ENCODE peak calls at places on chromosome X, in six cellular contexts. Y is mesenchymal stem cell, P is uterus, H is lung, X is thoracic aorta, S is GM23248. R is an unnamed sample.

GRCh38 chrX:46547857-46548256 is 2.6 kb upstream of the ZNF674 start:
- DNase-seq in Y (peak; percentile 72), P (no peak), H (no peak), X (no peak), S (peak; percentile 78), R (peak; percentile 37)

GRCh38 chrX:88604433-88605221 is 142.4 kb upstream of the CPXCR1 start:
- DNase-seq in Y (no peak), P (no peak), H (no peak), X (no peak), S (no peak), R (no peak)

GRCh38 chrX:23008431-23009099 is 8.8 kb downstream of the DDX53 start:
- DNase-seq in Y (peak; percentile 40), P (no peak), H (no peak), X (no peak), S (peak; percentile 56), R (no peak)

GRCh38 chrX:109914114-109914849 is 88.6 kb upstream of the TMEM164 start:
- DNase-seq in Y (no peak), P (no peak), H (no peak), X (no peak), S (no peak), R (no peak)

GRCh38 chrX:37765507-37765906 is 14.4 kb upstream of the CYBB start:
- DNase-seq in Y (no peak), P (no peak), H (no peak), X (no peak), S (no peak), R (no peak)

GRCh38 chrX:155028749-155029360 is 2.2 kb downstream of the FUNDC2 start:
- DNase-seq in Y (peak; percentile 73), P (no peak), H (no peak), X (no peak), S (peak; percentile 60), R (no peak)

GRCh38 chrX:10781847-10782530 is 161.6 kb upstream of the MID1 start:
- DNase-seq in Y (no peak), P (no peak), H (no peak), X (no peak), S (no peak), R (no peak)

GRCh38 chrX:84170931-84171330 is 17.1 kb downstream of the RPS6KA6 start:
- DNase-seq in Y (no peak), P (no peak), H (no peak), X (no peak), S (no peak), R (no peak)

GRCh38 chrX:55489315-55490009 is at the start of gene USP51:
- DNase-seq in Y (peak; percentile 70), P (peak; percentile 52), H (peak; percentile 33), X (no peak), S (peak; percentile 58), R (no peak)

GRCh38 chrX:134315893-134316292 is 78.9 kb downstream of the CCDC160 start:
- DNase-seq in Y (no peak), P (no peak), H (no peak), X (no peak), S (no peak), R (no peak)

GRCh38 chrX:50988649-50989048 is 78.1 kb downstream of the BMP15 start:
- DNase-seq in Y (peak; percentile 18), P (no peak), H (no peak), X (no peak), S (peak; percentile 53), R (no peak)

GRCh38 chrX:107729558-107730297 is 45.9 kb downstream of the TSC22D3 start:
- DNase-seq in Y (peak; percentile 56), P (peak; percentile 87), H (no peak), X (no peak), S (no peak), R (no peak)

GRCh38 chrX:23478561-23478960 is 143.9 kb downstream of the PTCHD1 start:
- DNase-seq in Y (no peak), P (no peak), H (no peak), X (no peak), S (no peak), R (no peak)

GRCh38 chrX:15395794-15396193 is 11.6 kb upstream of the VEGFD start:
- DNase-seq in Y (no peak), P (no peak), H (no peak), X (no peak), S (no peak), R (no peak)

GRCh38 chrX:65451663-65452062 is 82.9 kb downstream of the LAS1L start:
- DNase-seq in Y (peak; percentile 15), P (no peak), H (no peak), X (no peak), S (peak; percentile 50), R (no peak)

GRCh38 chrX:85499400-85499799 is 119.9 kb upstream of the POF1B start:
- DNase-seq in Y (no peak), P (no peak), H (no peak), X (no peak), S (no peak), R (no peak)

GRCh38 chrX:75603833-75604232 is 81.0 kb upstream of the ZDHHC15 start:
- DNase-seq in Y (peak; percentile 8), P (no peak), H (no peak), X (no peak), S (peak; percentile 40), R (no peak)

GRCh38 chrX:110022555-110023448 is 19.9 kb downstream of the TMEM164 start:
- DNase-seq in Y (no peak), P (no peak), H (no peak), X (no peak), S (no peak), R (no peak)

GRCh38 chrX:19811807-19812604 is 75.4 kb downstream of the SH3KBP1 start:
- DNase-seq in Y (peak; percentile 68), P (no peak), H (no peak), X (no peak), S (peak; percentile 4), R (peak; percentile 70)

GRCh38 chrX:11944486-11944885 is 186.4 kb downstream of the MSL3 start:
- DNase-seq in Y (peak; percentile 51), P (no peak), H (no peak), X (no peak), S (peak; percentile 27), R (no peak)

GRCh38 chrX:110026099-110026844 is 23.4 kb downstream of the TMEM164 start:
- DNase-seq in Y (no peak), P (no peak), H (peak; percentile 60), X (no peak), S (peak; percentile 18), R (no peak)

GRCh38 chrX:116198810-116199209 is 28.3 kb downstream of the AGTR2 start:
- DNase-seq in Y (no peak), P (no peak), H (no peak), X (no peak), S (peak; percentile 2), R (no peak)

GRCh38 chrX:46317158-46317557 is 228.1 kb downstream of the ZNF674 start:
- DNase-seq in Y (no peak), P (no peak), H (no peak), X (no peak), S (no peak), R (no peak)

GRCh38 chrX:84475596-84475995 is 26.7 kb downstream of the HDX start:
- DNase-seq in Y (peak; percentile 3), P (no peak), H (no peak), X (no peak), S (no peak), R (no peak)

GRCh38 chrX:20461576-20461975 is 194.9 kb upstream of the RPS6KA3 start:
- DNase-seq in Y (peak; percentile 40), P (no peak), H (no peak), X (no peak), S (peak; percentile 44), R (no peak)

GRCh38 chrX:115341421-115341820 is 51.9 kb downstream of the LUZP4 start:
- DNase-seq in Y (no peak), P (no peak), H (no peak), X (no peak), S (no peak), R (no peak)

GRCh38 chrX:70481871-70482270 is 37.2 kb downstream of the DLG3 start:
- DNase-seq in Y (peak; percentile 17), P (no peak), H (no peak), X (no peak), S (no peak), R (no peak)

DNA sequence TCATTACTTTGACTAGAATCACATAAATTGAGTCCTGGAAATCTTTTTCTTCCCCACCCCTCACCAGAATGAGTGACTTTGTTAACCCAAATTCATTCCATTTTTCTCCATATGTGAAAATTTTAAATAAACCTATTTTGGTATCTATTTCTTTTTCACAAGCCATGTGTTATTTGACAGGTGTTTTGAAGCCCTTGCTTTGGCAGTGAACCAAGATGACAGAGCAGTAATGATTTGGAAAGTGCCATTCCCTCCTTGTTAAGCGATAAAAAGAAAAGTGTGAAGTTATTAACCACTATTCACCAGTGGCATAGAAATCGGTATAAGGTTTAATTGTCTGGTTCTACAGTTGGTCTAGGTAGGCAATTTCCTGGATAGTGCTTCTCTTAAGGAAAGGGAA is 66.1 kb downstream of the POLA1 start:
- DNase-seq in Y (no peak), P (no peak), H (no peak), X (no peak), S (no peak), R (no peak)
- H3K27ac ChIP-seq in Y (no peak overlapping the region), P (no peak overlapping the region), H (no peak overlapping the region), X (no peak overlapping the region), S (no peak overlapping the region), R (no peak overlapping the region)

DNA sequence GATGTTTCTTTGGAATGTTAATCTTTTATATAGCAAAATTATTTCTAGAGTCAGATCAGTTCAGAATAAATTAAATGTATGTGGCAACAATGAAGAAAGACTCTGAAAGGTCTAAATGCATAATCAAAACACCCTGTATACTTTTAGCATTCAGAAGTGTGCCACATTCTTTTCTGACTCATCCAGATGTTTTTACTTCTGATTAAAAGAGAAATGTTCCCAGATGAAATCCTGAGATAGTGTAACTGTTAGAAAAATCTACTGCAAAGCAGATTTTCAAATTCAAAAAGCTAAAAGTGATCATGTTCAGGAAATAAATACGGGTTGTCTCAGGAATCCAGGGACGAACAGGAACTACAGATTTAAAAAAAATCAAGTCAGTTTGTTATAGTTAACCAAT is 241.4 kb downstream of the GRIA3 start:
- DNase-seq in Y (no peak), P (no peak), H (no peak), X (no peak), S (peak; percentile 50), R (no peak)
- H3K4me3 ChIP-seq in Y (no peak overlapping the region), P (no peak overlapping the region), H (no peak overlapping the region), X (no peak overlapping the region), S (peak overlapping the region; percentile 40), R (no peak overlapping the region)

GRCh38 chrX:68847172-68847571 is 18.4 kb downstream of the EFNB1 start:
- DNase-seq in Y (no peak), P (no peak), H (no peak), X (no peak), S (no peak), R (no peak)
- H3K27ac ChIP-seq in Y (no peak overlapping the region), P (no peak overlapping the region), H (no peak overlapping the region), X (no peak overlapping the region), S (no peak overlapping the region), R (no peak overlapping the region)

DNA sequence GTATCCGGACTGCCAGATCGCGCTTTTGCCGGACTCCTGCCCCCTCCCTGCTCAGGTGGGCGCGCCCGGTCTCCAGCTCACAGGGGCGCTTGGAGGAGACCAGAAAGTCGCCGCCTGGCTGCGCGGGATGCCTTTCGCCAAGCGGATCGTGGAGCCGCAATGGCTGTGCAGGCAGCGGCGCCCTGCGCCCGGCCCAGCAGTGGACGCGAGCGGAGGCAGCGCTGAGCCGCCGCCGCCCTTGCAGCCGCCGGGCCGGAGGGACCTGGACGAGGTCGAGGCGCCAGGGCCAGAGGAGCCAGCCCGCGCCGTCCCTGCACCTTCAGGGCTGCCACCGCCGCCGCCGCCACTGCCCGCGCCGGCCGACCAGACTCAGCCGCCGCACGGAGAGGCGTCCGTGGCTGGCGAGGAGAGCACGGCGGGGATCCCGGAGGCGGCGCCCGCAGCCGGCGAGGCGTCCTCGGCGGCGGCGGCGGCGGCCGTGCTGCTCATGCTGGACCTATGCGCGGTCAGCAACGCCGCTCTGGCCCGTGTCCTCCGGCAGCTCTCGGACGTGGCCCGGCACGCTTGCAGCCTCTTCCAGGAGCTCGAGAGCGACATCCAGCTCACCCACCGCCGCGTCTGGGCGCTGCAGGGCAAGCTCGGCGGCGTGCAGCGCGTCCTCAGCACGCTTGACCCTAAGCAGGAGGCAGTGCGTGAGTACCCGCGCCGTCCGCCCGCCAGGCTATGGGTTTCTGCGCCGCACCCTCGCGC is 806 bp downstream of the NHS start:
- DNase-seq in Y (peak; percentile 0), P (no peak), H (no peak), X (no peak), S (peak; percentile 65), R (no peak)
- H3K4me3 ChIP-seq in Y (peak overlapping the region; percentile 83), P (peak overlapping the region; percentile 55), H (peak overlapping the region; percentile 24), X (peak overlapping the region; percentile 78), S (peak overlapping the region; percentile 80), R (peak overlapping the region; percentile 73)